ENCODE peak calls at places on chromosomes 11 and 22, in five cellular contexts. One of them, this sample, is unnamed.

GRCh38 chr11:46294365-46295309 is 17.2 kb downstream of the CREB3L1 start:
- DNase-seq in mesendoderm: peak; percentile 90
- DNase-seq in WERI-Rb-1: peak; percentile 67
- DNase-seq in Karpas-422: no peak
- DNase-seq in hepatocyte: peak; percentile 85
- DNase-seq in this sample: peak; percentile 92

GRCh38 chr11:129973809-129974208 is 28.8 kb downstream of the PRDM10 start:
- DNase-seq in WERI-Rb-1: no peak
- DNase-seq in Karpas-422: no peak
- DNase-seq in mesendoderm: peak; percentile 89
- DNase-seq in hepatocyte: peak; percentile 73
- DNase-seq in this sample: no peak

GRCh38 chr11:1852885-1853284 is at the start of gene LSP1:
- DNase-seq in WERI-Rb-1: no peak
- DNase-seq in mesendoderm: no peak
- DNase-seq in Karpas-422: peak; percentile 95
- DNase-seq in hepatocyte: no peak
- DNase-seq in this sample: no peak

GRCh38 chr11:120170741-120171261 is 32.9 kb upstream of the TRIM29 start:
- DNase-seq in Karpas-422: no peak
- DNase-seq in mesendoderm: no peak
- DNase-seq in hepatocyte: no peak
- DNase-seq in WERI-Rb-1: no peak
- DNase-seq in this sample: no peak

GRCh38 chr11:77183421-77183984 is 55.5 kb downstream of the MYO7A start:
- DNase-seq in WERI-Rb-1: no peak
- DNase-seq in hepatocyte: no peak
- DNase-seq in mesendoderm: no peak
- DNase-seq in Karpas-422: no peak
- DNase-seq in this sample: no peak

GRCh38 chr11:6457581-6458320 is 16.0 kb downstream of the TRIM3 start:
- DNase-seq in WERI-Rb-1: no peak
- DNase-seq in mesendoderm: no peak
- DNase-seq in hepatocyte: no peak
- DNase-seq in Karpas-422: no peak
- DNase-seq in this sample: no peak

GRCh38 chr11:6705905-6706535 is 22.9 kb upstream of the MRPL17 start:
- DNase-seq in mesendoderm: peak; percentile 53
- DNase-seq in hepatocyte: peak; percentile 80
- DNase-seq in WERI-Rb-1: peak; percentile 39
- DNase-seq in Karpas-422: peak; percentile 74
- DNase-seq in this sample: no peak

GRCh38 chr22:35506259-35506570 is 34.4 kb upstream of the RASD2 start:
- DNase-seq in hepatocyte: peak; percentile 40
- DNase-seq in mesendoderm: no peak
- DNase-seq in WERI-Rb-1: no peak
- DNase-seq in Karpas-422: no peak
- DNase-seq in this sample: no peak

GRCh38 chr11:126347751-126348628 is 7.5 kb upstream of the ST3GAL4 start:
- DNase-seq in hepatocyte: no peak
- DNase-seq in WERI-Rb-1: no peak
- DNase-seq in mesendoderm: no peak
- DNase-seq in Karpas-422: no peak
- DNase-seq in this sample: no peak

GRCh38 chr22:28953399-28953798 is 70.0 kb downstream of the ZNRF3 start:
- DNase-seq in Karpas-422: no peak
- DNase-seq in WERI-Rb-1: no peak
- DNase-seq in hepatocyte: no peak
- DNase-seq in mesendoderm: no peak
- DNase-seq in this sample: no peak

DNA sequence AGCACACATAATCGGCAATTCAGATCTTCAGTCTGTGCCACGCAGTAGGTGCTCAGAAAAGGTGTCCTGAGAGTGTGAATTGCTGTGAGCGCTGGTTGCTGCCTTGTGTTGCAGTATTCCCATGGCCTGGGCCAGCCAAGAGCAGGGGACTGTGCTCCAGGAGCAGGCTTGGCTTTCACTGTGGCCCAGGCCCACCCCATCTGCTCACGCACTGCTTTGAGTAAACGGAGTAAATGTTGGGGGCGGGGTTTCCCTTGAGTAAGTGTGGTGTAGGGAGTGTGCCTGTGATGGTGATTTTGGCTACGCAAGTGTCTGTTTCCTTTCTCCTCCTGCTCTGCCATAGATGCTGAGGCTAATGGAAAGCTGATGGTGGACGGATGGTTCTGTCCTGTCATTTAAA is 2.3 kb downstream of the CTTN start:
- DNase-seq in WERI-Rb-1: no peak
- DNase-seq in Karpas-422: no peak
- DNase-seq in mesendoderm: no peak
- DNase-seq in hepatocyte: no peak
- DNase-seq in this sample: no peak
- H3K4me3 ChIP-seq in WERI-Rb-1: no peak overlapping the region
- H3K4me3 ChIP-seq in Karpas-422: no peak overlapping the region
- H3K4me3 ChIP-seq in mesendoderm: no peak overlapping the region
- H3K4me3 ChIP-seq in hepatocyte: no peak overlapping the region
- H3K4me3 ChIP-seq in this sample: no peak overlapping the region

DNA sequence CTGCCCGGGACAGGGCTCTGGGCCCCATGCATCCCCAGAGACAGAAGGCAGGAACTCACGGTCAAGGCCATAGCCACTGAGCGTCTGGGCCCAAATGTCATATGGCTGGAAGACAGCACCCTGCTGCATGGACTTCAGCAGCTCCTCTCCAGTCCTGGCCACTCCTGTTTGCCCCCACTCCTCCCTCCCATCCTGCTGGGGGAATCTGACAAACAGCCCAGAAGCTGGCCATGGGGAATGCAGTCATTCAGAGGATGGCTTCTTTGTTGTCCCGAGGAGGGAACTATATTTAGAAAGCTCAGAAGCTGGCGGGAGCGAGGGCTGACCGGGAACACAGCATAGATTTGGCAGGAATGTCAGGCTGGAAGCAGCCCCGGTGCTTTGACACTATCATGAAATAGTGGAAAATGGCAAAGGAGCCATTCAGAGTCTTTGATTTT is 35.0 kb downstream of the DKK3 start:
- DNase-seq in WERI-Rb-1: no peak
- DNase-seq in hepatocyte: no peak
- DNase-seq in mesendoderm: no peak
- DNase-seq in Karpas-422: no peak
- DNase-seq in this sample: peak; percentile 65
- H3K36me3 ChIP-seq in WERI-Rb-1: no peaks in the 10 kb centered on the region
- H3K36me3 ChIP-seq in hepatocyte: no peaks in the 10 kb centered on the region
- H3K36me3 ChIP-seq in mesendoderm: no peaks in the 10 kb centered on the region
- H3K36me3 ChIP-seq in Karpas-422: no peaks in the 10 kb centered on the region
- H3K36me3 ChIP-seq in this sample: peaks cover 1% of the 10 kb centered on the region

GRCh38 chr11:88739524-88739923 is 326.3 kb downstream of the GRM5 start:
- DNase-seq in mesendoderm: no peak
- DNase-seq in hepatocyte: no peak
- DNase-seq in Karpas-422: peak; percentile 50
- DNase-seq in WERI-Rb-1: no peak
- DNase-seq in this sample: no peak
- H3K4me3 ChIP-seq in mesendoderm: no peak overlapping the region
- H3K4me3 ChIP-seq in hepatocyte: no peak overlapping the region
- H3K4me3 ChIP-seq in Karpas-422: no peak overlapping the region
- H3K4me3 ChIP-seq in WERI-Rb-1: no peak overlapping the region
- H3K4me3 ChIP-seq in this sample: no peak overlapping the region

DNA sequence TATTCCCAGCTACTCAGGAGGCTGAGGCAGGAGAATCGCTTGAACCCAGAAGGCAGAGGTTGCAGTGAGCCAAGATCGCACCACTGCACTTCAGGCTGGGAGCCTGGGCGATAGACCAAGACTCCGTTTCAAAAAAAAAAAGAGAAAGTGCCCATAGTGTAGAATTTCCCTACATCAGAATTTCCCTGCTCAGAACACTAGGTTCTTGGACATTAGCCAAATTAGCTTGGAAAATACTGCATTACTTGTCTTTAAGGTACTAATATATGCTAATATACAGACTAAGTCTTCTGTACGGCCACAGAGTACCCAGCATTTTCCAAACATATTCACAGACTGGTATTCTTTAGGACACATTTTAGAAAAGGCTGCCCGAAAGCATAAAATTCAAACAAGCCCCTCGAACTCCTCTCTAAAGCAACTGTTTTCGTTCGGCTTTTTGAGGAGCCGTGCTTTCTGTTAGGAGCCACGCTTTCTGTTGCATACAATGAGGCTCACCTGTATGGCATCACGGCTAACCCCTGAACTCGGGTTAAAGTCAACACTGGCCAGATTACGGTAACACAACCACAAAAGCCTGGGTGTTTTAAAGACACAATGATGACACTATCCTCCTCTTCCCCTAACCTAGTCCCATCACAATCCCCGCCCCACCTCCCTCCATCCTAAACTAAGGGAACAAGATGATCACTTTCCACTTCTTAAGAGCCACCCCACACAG is 18.4 kb downstream of the TNKS1BP1 start:
- DNase-seq in mesendoderm: no peak
- DNase-seq in WERI-Rb-1: no peak
- DNase-seq in hepatocyte: no peak
- DNase-seq in Karpas-422: no peak
- DNase-seq in this sample: no peak
- H3K36me3 ChIP-seq in mesendoderm: peaks cover 12% of the 10 kb centered on the region
- H3K36me3 ChIP-seq in WERI-Rb-1: peaks cover 11% of the 10 kb centered on the region
- H3K36me3 ChIP-seq in hepatocyte: no peaks in the 10 kb centered on the region
- H3K36me3 ChIP-seq in Karpas-422: peaks cover 4% of the 10 kb centered on the region
- H3K36me3 ChIP-seq in this sample: peaks cover 58% of the 10 kb centered on the region

GRCh38 chr22:40592352-40593113 is 44.0 kb downstream of the MRTFA start:
- DNase-seq in WERI-Rb-1: no peak
- DNase-seq in hepatocyte: no peak
- DNase-seq in mesendoderm: peak; percentile 22
- DNase-seq in Karpas-422: no peak
- DNase-seq in this sample: no peak

GRCh38 chr22:40594924-40595323 is 41.6 kb downstream of the MRTFA start:
- DNase-seq in Karpas-422: no peak
- DNase-seq in hepatocyte: no peak
- DNase-seq in WERI-Rb-1: no peak
- DNase-seq in mesendoderm: peak; percentile 39
- DNase-seq in this sample: no peak

GRCh38 chr22:40595497-40596234 is 40.9 kb downstream of the MRTFA start:
- DNase-seq in hepatocyte: no peak
- DNase-seq in mesendoderm: no peak
- DNase-seq in WERI-Rb-1: no peak
- DNase-seq in Karpas-422: no peak
- DNase-seq in this sample: no peak

GRCh38 chr22:40594346-40594745 is 42.2 kb downstream of the MRTFA start:
- DNase-seq in mesendoderm: peak; percentile 27
- DNase-seq in Karpas-422: no peak
- DNase-seq in WERI-Rb-1: no peak
- DNase-seq in hepatocyte: no peak
- DNase-seq in this sample: no peak

DNA sequence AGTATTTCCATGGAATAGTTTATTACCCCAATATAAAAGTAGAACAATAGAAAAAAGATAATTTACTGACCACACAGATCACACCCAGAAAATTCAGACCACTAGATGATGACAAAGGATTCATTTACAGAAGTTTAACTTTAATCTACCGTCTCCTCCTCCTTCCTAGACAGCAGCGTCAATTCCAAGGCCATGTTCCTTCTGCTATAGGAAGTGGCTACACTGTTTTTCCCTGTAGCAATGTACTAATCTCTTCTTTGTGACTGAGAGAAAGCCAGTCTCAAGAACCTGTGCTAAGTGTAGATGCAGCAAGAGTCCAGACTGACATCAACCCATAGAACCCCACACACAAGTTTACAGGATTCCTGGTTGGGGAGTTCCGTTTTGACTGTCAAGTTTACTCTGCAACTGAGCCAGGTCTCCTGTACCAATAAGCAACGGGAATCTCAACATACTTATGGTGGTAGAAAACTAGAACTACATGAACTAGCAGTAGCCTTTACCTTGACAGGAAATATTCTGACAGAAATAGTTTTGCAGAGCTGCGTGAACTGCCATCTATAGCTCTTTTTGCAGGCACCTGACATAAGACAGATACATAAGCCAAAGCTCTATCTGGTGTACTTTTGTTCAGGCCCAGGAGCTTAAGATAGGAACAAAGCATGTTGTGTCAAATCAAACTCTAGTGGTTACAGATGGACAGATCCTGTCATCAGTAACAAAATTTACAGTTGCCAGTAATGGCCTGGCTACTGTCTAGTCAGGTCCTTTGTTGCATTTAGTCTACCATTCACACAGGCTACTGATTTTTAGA is 42.9 kb downstream of the MRTFA start:
- DNase-seq in hepatocyte: peak; percentile 11
- DNase-seq in WERI-Rb-1: no peak
- DNase-seq in mesendoderm: no peak
- DNase-seq in Karpas-422: peak; percentile 58
- DNase-seq in this sample: no peak
- H3K4me3 ChIP-seq in hepatocyte: no peak overlapping the region
- H3K4me3 ChIP-seq in WERI-Rb-1: no peak overlapping the region
- H3K4me3 ChIP-seq in mesendoderm: no peak overlapping the region
- H3K4me3 ChIP-seq in Karpas-422: peak overlapping the region; percentile 6
- H3K4me3 ChIP-seq in this sample: no peak overlapping the region

GRCh38 chr11:20066013-20066782 is 94.1 kb downstream of the DBX1 start:
- DNase-seq in hepatocyte: no peak
- DNase-seq in Karpas-422: no peak
- DNase-seq in WERI-Rb-1: no peak
- DNase-seq in mesendoderm: no peak
- DNase-seq in this sample: no peak

GRCh38 chr11:20068691-20069090 is 91.6 kb downstream of the DBX1 start:
- DNase-seq in hepatocyte: no peak
- DNase-seq in mesendoderm: no peak
- DNase-seq in Karpas-422: no peak
- DNase-seq in WERI-Rb-1: no peak
- DNase-seq in this sample: no peak

GRCh38 chr11:20067665-20068064 is 92.6 kb downstream of the DBX1 start:
- DNase-seq in Karpas-422: no peak
- DNase-seq in hepatocyte: no peak
- DNase-seq in WERI-Rb-1: no peak
- DNase-seq in mesendoderm: no peak
- DNase-seq in this sample: no peak

GRCh38 chr11:20066783-20067156 is 93.5 kb downstream of the DBX1 start:
- DNase-seq in hepatocyte: no peak
- DNase-seq in mesendoderm: no peak
- DNase-seq in Karpas-422: no peak
- DNase-seq in WERI-Rb-1: no peak
- DNase-seq in this sample: no peak

GRCh38 chr11:20070459-20070858 is 89.8 kb downstream of the DBX1 start:
- DNase-seq in Karpas-422: no peak
- DNase-seq in mesendoderm: no peak
- DNase-seq in WERI-Rb-1: no peak
- DNase-seq in hepatocyte: no peak
- DNase-seq in this sample: no peak
- H3K36me3 ChIP-seq in Karpas-422: no peaks in the 10 kb centered on the region
- H3K36me3 ChIP-seq in mesendoderm: peaks cover 2% of the 10 kb centered on the region
- H3K36me3 ChIP-seq in WERI-Rb-1: peaks cover 55% of the 10 kb centered on the region
- H3K36me3 ChIP-seq in hepatocyte: peaks cover 3% of the 10 kb centered on the region
- H3K36me3 ChIP-seq in this sample: peaks cover 6% of the 10 kb centered on the region

GRCh38 chr22:49824936-49825335 is 2.7 kb downstream of the BRD1 start:
- DNase-seq in Karpas-422: no peak
- DNase-seq in hepatocyte: no peak
- DNase-seq in mesendoderm: no peak
- DNase-seq in WERI-Rb-1: no peak
- DNase-seq in this sample: no peak
- H3K4me3 ChIP-seq in Karpas-422: no peak overlapping the region
- H3K4me3 ChIP-seq in hepatocyte: no peak overlapping the region
- H3K4me3 ChIP-seq in mesendoderm: no peak overlapping the region
- H3K4me3 ChIP-seq in WERI-Rb-1: no peak overlapping the region
- H3K4me3 ChIP-seq in this sample: no peak overlapping the region